ENCODE peak calls at places on chromosomes 1 and 21, in four cellular contexts. One of them, this sample, is unnamed.

GRCh38 chr1:229893762-229894444 is 173.1 kb upstream of the GALNT2 start:
- DNase-seq in iPS DF 6.9: no peak
- DNase-seq in EL: peak; percentile 36
- DNase-seq in HTR-8/SVneo: no peak
- DNase-seq in this sample: no peak

GRCh38 chr1:240611619-240612490 is at the start of gene GREM2:
- DNase-seq in iPS DF 6.9: no peak
- DNase-seq in EL: peak; percentile 84
- DNase-seq in HTR-8/SVneo: peak; percentile 61
- DNase-seq in this sample: no peak

GRCh38 chr1:84541679-84542078 is 32.6 kb downstream of the CTBS start:
- DNase-seq in HTR-8/SVneo: no peak
- DNase-seq in iPS DF 6.9: no peak
- DNase-seq in EL: no peak
- DNase-seq in this sample: no peak

GRCh38 chr21:40507978-40508377 is 339.0 kb downstream of the DSCAM start:
- DNase-seq in EL: peak; percentile 35
- DNase-seq in HTR-8/SVneo: no peak
- DNase-seq in iPS DF 6.9: no peak
- DNase-seq in this sample: no peak

GRCh38 chr1:211339631-211340041 is 13.0 kb downstream of the TRAF5 start:
- DNase-seq in EL: no peak
- DNase-seq in iPS DF 6.9: no peak
- DNase-seq in HTR-8/SVneo: no peak
- DNase-seq in this sample: no peak

GRCh38 chr1:84907095-84907827 is 14.3 kb upstream of the LPAR3 start:
- DNase-seq in iPS DF 6.9: no peak
- DNase-seq in EL: peak; percentile 80
- DNase-seq in HTR-8/SVneo: peak; percentile 5
- DNase-seq in this sample: no peak

GRCh38 chr1:164699815-164700491 is 141.0 kb downstream of the PBX1 start:
- DNase-seq in iPS DF 6.9: no peak
- DNase-seq in EL: no peak
- DNase-seq in HTR-8/SVneo: no peak
- DNase-seq in this sample: no peak

GRCh38 chr1:186806477-186806876 is 22.3 kb upstream of the PLA2G4A start:
- DNase-seq in HTR-8/SVneo: no peak
- DNase-seq in iPS DF 6.9: peak; percentile 13
- DNase-seq in EL: peak; percentile 20
- DNase-seq in this sample: no peak

GRCh38 chr21:33660406-33660805 is 18.1 kb downstream of the ITSN1 start:
- DNase-seq in iPS DF 6.9: no peak
- DNase-seq in HTR-8/SVneo: no peak
- DNase-seq in EL: no peak
- DNase-seq in this sample: no peak

GRCh38 chr1:247373721-247374141 is 42.1 kb upstream of the ZNF496 start:
- DNase-seq in EL: peak; percentile 48
- DNase-seq in HTR-8/SVneo: no peak
- DNase-seq in iPS DF 6.9: peak; percentile 63
- DNase-seq in this sample: peak; percentile 68

GRCh38 chr1:118304722-118305344 is 119.8 kb upstream of the SPAG17 start:
- DNase-seq in HTR-8/SVneo: no peak
- DNase-seq in iPS DF 6.9: no peak
- DNase-seq in EL: peak; percentile 31
- DNase-seq in this sample: no peak

GRCh38 chr1:196259291-196259690 is 348.9 kb downstream of the KCNT2 start:
- DNase-seq in EL: no peak
- DNase-seq in iPS DF 6.9: no peak
- DNase-seq in HTR-8/SVneo: no peak
- DNase-seq in this sample: no peak

GRCh38 chr21:45799765-45800338 is 156.3 kb downstream of the PCBP3 start:
- DNase-seq in HTR-8/SVneo: no peak
- DNase-seq in iPS DF 6.9: no peak
- DNase-seq in EL: no peak
- DNase-seq in this sample: no peak

GRCh38 chr1:176803596-176803995 is 340.6 kb downstream of the PAPPA2 start:
- DNase-seq in EL: no peak
- DNase-seq in iPS DF 6.9: no peak
- DNase-seq in HTR-8/SVneo: no peak
- DNase-seq in this sample: no peak

GRCh38 chr1:212118167-212118871 is 82.8 kb downstream of the DTL start:
- DNase-seq in iPS DF 6.9: no peak
- DNase-seq in EL: peak; percentile 12
- DNase-seq in HTR-8/SVneo: no peak
- DNase-seq in this sample: no peak

GRCh38 chr1:50644447-50645105 is 221.3 kb upstream of the DMRTA2 start:
- DNase-seq in HTR-8/SVneo: no peak
- DNase-seq in iPS DF 6.9: no peak
- DNase-seq in EL: peak; percentile 48
- DNase-seq in this sample: no peak

GRCh38 chr1:52157582-52157981 is 15.7 kb downstream of the ZFYVE9 start:
- DNase-seq in EL: peak; percentile 14
- DNase-seq in iPS DF 6.9: no peak
- DNase-seq in HTR-8/SVneo: no peak
- DNase-seq in this sample: no peak

GRCh38 chr1:247357781-247358211 is 26.1 kb upstream of the ZNF496 start:
- DNase-seq in EL: peak; percentile 75
- DNase-seq in HTR-8/SVneo: no peak
- DNase-seq in iPS DF 6.9: no peak
- DNase-seq in this sample: peak; percentile 35

GRCh38 chr1:203304919-203305808 is at the start of gene BTG2:
- DNase-seq in EL: peak; percentile 91
- DNase-seq in iPS DF 6.9: no peak
- DNase-seq in HTR-8/SVneo: peak; percentile 95
- DNase-seq in this sample: peak; percentile 97

GRCh38 chr1:53198241-53198651 is 1.6 kb downstream of the CPT2 start:
- DNase-seq in EL: peak; percentile 30
- DNase-seq in HTR-8/SVneo: no peak
- DNase-seq in iPS DF 6.9: no peak
- DNase-seq in this sample: peak; percentile 61

GRCh38 chr1:209220048-209220524 is 363.4 kb upstream of the CAMK1G start:
- DNase-seq in HTR-8/SVneo: no peak
- DNase-seq in iPS DF 6.9: no peak
- DNase-seq in EL: peak; percentile 15
- DNase-seq in this sample: no peak

GRCh38 chr1:212615092-212615470 is 6.5 kb downstream of the ATF3 start:
- DNase-seq in HTR-8/SVneo: no peak
- DNase-seq in iPS DF 6.9: no peak
- DNase-seq in EL: no peak
- DNase-seq in this sample: no peak

GRCh38 chr1:107251839-107252238 is 111.0 kb downstream of the NTNG1 start:
- DNase-seq in iPS DF 6.9: no peak
- DNase-seq in HTR-8/SVneo: no peak
- DNase-seq in EL: no peak
- DNase-seq in this sample: no peak

GRCh38 chr1:6795661-6796060 is 10.4 kb downstream of the CAMTA1 start:
- DNase-seq in EL: peak; percentile 69
- DNase-seq in iPS DF 6.9: no peak
- DNase-seq in HTR-8/SVneo: no peak
- DNase-seq in this sample: no peak

GRCh38 chr1:42940851-42941639 is 17.6 kb downstream of the SLC2A1 start:
- DNase-seq in EL: peak; percentile 100
- DNase-seq in iPS DF 6.9: no peak
- DNase-seq in HTR-8/SVneo: peak; percentile 83
- DNase-seq in this sample: no peak

GRCh38 chr1:35564037-35564883 is 6.7 kb downstream of the NCDN start:
- DNase-seq in HTR-8/SVneo: peak; percentile 64
- DNase-seq in EL: peak; percentile 81
- DNase-seq in iPS DF 6.9: no peak
- DNase-seq in this sample: peak; percentile 73

This sample was measured in heart left ventricle.